ENCODE peak calls at places on chromosomes 11 and 22, in eight cellular contexts. One of them, this sample, is unnamed.

GRCh38 chr11:62419560-62420342 is 918 bp downstream of the SCGB1A1 start:
- DNase-seq in prostate gland: no peak
- DNase-seq in A673: peak; percentile 63
- DNase-seq in upper lobe of right lung: no peak
- DNase-seq in left ventricle myocardium inferior: no peak
- DNase-seq in cardiac muscle cell: no peak
- DNase-seq in breast epithelium: no peak
- DNase-seq in kidney: no peak
- DNase-seq in this sample: no peak

GRCh38 chr11:128146926-128147605 is 440.3 kb downstream of the ETS1 start:
- DNase-seq in prostate gland: peak; percentile 37
- DNase-seq in A673: no peak
- DNase-seq in upper lobe of right lung: no peak
- DNase-seq in left ventricle myocardium inferior: no peak
- DNase-seq in cardiac muscle cell: no peak
- DNase-seq in breast epithelium: no peak
- DNase-seq in kidney: no peak
- DNase-seq in this sample: no peak

GRCh38 chr11:19232910-19233503 is 7.7 kb downstream of the E2F8 start:
- DNase-seq in prostate gland: no peak
- DNase-seq in A673: no peak
- DNase-seq in upper lobe of right lung: no peak
- DNase-seq in left ventricle myocardium inferior: no peak
- DNase-seq in cardiac muscle cell: peak; percentile 76
- DNase-seq in breast epithelium: no peak
- DNase-seq in kidney: no peak
- DNase-seq in this sample: no peak

GRCh38 chr11:47443028-47443700 is 5.8 kb downstream of the RAPSN start:
- DNase-seq in prostate gland: no peak
- DNase-seq in A673: peak; percentile 50
- DNase-seq in upper lobe of right lung: no peak
- DNase-seq in left ventricle myocardium inferior: no peak
- DNase-seq in cardiac muscle cell: no peak
- DNase-seq in breast epithelium: no peak
- DNase-seq in kidney: no peak
- DNase-seq in this sample: no peak

GRCh38 chr22:31898911-31899310 is 45.4 kb upstream of the YWHAH start:
- DNase-seq in prostate gland: no peak
- DNase-seq in A673: no peak
- DNase-seq in upper lobe of right lung: no peak
- DNase-seq in left ventricle myocardium inferior: no peak
- DNase-seq in cardiac muscle cell: no peak
- DNase-seq in breast epithelium: no peak
- DNase-seq in kidney: no peak
- DNase-seq in this sample: no peak

GRCh38 chr22:26797910-26798309 is 140.5 kb downstream of the MIAT start:
- DNase-seq in prostate gland: no peak
- DNase-seq in A673: peak; percentile 53
- DNase-seq in upper lobe of right lung: no peak
- DNase-seq in left ventricle myocardium inferior: no peak
- DNase-seq in cardiac muscle cell: no peak
- DNase-seq in breast epithelium: no peak
- DNase-seq in kidney: no peak
- DNase-seq in this sample: no peak

GRCh38 chr11:22337571-22338464 is at the start of gene SLC17A6:
- DNase-seq in prostate gland: no peak
- DNase-seq in A673: peak; percentile 67
- DNase-seq in upper lobe of right lung: no peak
- DNase-seq in left ventricle myocardium inferior: no peak
- DNase-seq in cardiac muscle cell: peak; percentile 58
- DNase-seq in breast epithelium: no peak
- DNase-seq in kidney: no peak
- DNase-seq in this sample: peak; percentile 16

GRCh38 chr11:62030071-62030684 is 62.7 kb upstream of the FTH1 start:
- DNase-seq in prostate gland: no peak
- DNase-seq in A673: peak; percentile 63
- DNase-seq in upper lobe of right lung: no peak
- DNase-seq in left ventricle myocardium inferior: no peak
- DNase-seq in cardiac muscle cell: peak; percentile 43
- DNase-seq in breast epithelium: no peak
- DNase-seq in kidney: no peak
- DNase-seq in this sample: no peak

GRCh38 chr11:416757-417621 is 2.2 kb upstream of the SIGIRR start:
- DNase-seq in prostate gland: peak; percentile 48
- DNase-seq in A673: no peak
- DNase-seq in upper lobe of right lung: peak; percentile 89
- DNase-seq in left ventricle myocardium inferior: peak; percentile 66
- DNase-seq in cardiac muscle cell: peak; percentile 34
- DNase-seq in breast epithelium: no peak
- DNase-seq in kidney: peak; percentile 89
- DNase-seq in this sample: no peak

GRCh38 chr11:48098024-48098423 is 117.7 kb downstream of the PTPRJ start:
- DNase-seq in prostate gland: no peak
- DNase-seq in A673: no peak
- DNase-seq in upper lobe of right lung: no peak
- DNase-seq in left ventricle myocardium inferior: no peak
- DNase-seq in cardiac muscle cell: no peak
- DNase-seq in breast epithelium: no peak
- DNase-seq in kidney: no peak
- DNase-seq in this sample: no peak

GRCh38 chr11:123302751-123303195 is 107.7 kb upstream of the CLMP start:
- DNase-seq in prostate gland: no peak
- DNase-seq in A673: peak; percentile 77
- DNase-seq in upper lobe of right lung: no peak
- DNase-seq in left ventricle myocardium inferior: no peak
- DNase-seq in cardiac muscle cell: peak; percentile 56
- DNase-seq in breast epithelium: no peak
- DNase-seq in kidney: no peak
- DNase-seq in this sample: no peak

GRCh38 chr11:127226376-127226775 is 225.8 kb upstream of the KIRREL3 start:
- DNase-seq in prostate gland: no peak
- DNase-seq in A673: no peak
- DNase-seq in upper lobe of right lung: no peak
- DNase-seq in left ventricle myocardium inferior: no peak
- DNase-seq in cardiac muscle cell: no peak
- DNase-seq in breast epithelium: no peak
- DNase-seq in kidney: no peak
- DNase-seq in this sample: no peak

DNA sequence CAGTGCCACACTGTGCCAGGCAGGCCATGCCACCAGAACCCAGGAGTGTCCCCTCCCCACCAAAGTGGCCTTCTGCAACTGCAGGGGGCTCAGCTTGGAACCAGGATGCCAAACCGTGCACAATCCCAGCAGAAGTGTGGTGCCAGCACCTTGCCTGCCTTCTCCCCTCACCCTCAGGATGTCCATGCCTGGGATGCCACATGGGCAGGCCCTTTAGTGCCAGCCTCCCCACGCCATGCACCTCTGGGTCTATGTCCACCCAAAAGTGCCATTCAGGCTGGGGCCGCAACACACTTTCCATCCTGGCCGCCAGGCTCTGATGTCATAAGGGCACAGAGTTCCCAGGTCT is 8.7 kb upstream of the TBC1D22A start:
- DNase-seq in prostate gland: no peak
- DNase-seq in A673: no peak
- DNase-seq in upper lobe of right lung: no peak
- DNase-seq in left ventricle myocardium inferior: no peak
- DNase-seq in cardiac muscle cell: no peak
- DNase-seq in breast epithelium: no peak
- DNase-seq in kidney: no peak
- DNase-seq in this sample: no peak
- H3K4me1 ChIP-seq in prostate gland: no peaks in the 10 kb centered on the region
- H3K4me1 ChIP-seq in A673: peaks cover 7% of the 10 kb centered on the region
- H3K4me1 ChIP-seq in upper lobe of right lung: peaks cover 51% of the 10 kb centered on the region
- H3K4me1 ChIP-seq in left ventricle myocardium inferior: peaks cover 71% of the 10 kb centered on the region
- H3K4me1 ChIP-seq in cardiac muscle cell: peaks cover 8% of the 10 kb centered on the region
- H3K4me1 ChIP-seq in breast epithelium: peaks cover 6% of the 10 kb centered on the region
- H3K4me1 ChIP-seq in kidney: peaks cover 37% of the 10 kb centered on the region
- H3K4me1 ChIP-seq in this sample: peaks cover 3% of the 10 kb centered on the region

DNA sequence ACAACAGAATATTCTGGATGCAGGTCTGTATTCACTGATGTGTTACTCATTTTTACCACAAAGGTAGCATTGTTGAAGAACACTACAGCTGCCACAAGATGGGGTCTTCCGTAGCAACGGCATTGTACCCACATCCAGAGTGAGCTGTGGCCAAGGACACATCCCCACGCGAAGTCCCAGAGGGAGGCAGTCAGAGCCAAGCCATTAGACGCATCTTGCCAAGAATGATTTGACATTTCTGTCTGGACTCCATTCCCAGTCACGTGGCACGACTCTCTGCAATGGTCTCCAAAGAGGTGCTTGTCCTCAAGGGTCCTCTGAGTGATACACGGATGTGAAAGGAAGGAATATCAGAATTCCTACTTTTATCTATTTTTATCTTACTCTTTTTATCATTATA is 15.5 kb downstream of the OPCML start:
- DNase-seq in prostate gland: no peak
- DNase-seq in A673: no peak
- DNase-seq in upper lobe of right lung: no peak
- DNase-seq in left ventricle myocardium inferior: no peak
- DNase-seq in cardiac muscle cell: no peak
- DNase-seq in breast epithelium: no peak
- DNase-seq in kidney: no peak
- DNase-seq in this sample: no peak
- TF ChIP-seq CTCF in prostate gland: no peak
- TF ChIP-seq CTCF in A673: no peak
- TF ChIP-seq CTCF in upper lobe of right lung: no peak
- TF ChIP-seq CTCF in left ventricle myocardium inferior: no peak
- TF ChIP-seq CTCF in cardiac muscle cell: no peak
- TF ChIP-seq CTCF in breast epithelium: no peak
- TF ChIP-seq CTCF in kidney: no peak
- TF ChIP-seq CTCF in this sample: no peak

DNA sequence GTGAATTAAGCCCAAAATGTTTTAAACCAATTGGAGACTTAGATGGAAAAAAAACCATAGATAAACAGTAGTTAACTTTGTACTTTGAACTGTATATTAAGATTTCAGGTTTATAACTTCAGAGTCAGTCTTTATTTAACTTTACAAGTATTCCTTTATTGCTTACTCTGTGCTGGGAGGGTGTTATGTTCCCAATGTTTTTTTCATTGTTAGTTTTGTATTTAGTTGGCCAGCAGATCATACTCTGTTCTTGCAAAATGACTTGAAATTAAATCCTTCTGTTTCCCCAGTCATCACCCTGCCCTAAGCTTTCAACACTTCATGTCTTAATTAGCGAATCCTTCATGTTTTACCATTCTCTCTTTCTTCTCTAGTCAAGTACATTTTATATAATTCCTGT is 25.3 kb downstream of the SIK2 start:
- DNase-seq in prostate gland: no peak
- DNase-seq in A673: no peak
- DNase-seq in upper lobe of right lung: no peak
- DNase-seq in left ventricle myocardium inferior: no peak
- DNase-seq in cardiac muscle cell: peak; percentile 28
- DNase-seq in breast epithelium: no peak
- DNase-seq in kidney: no peak
- DNase-seq in this sample: no peak
- H3K4me1 ChIP-seq in prostate gland: peaks cover 6% of the 10 kb centered on the region
- H3K4me1 ChIP-seq in A673: peaks cover 22% of the 10 kb centered on the region
- H3K4me1 ChIP-seq in upper lobe of right lung: no peaks in the 10 kb centered on the region
- H3K4me1 ChIP-seq in left ventricle myocardium inferior: peaks cover 30% of the 10 kb centered on the region
- H3K4me1 ChIP-seq in cardiac muscle cell: peaks cover under 1% of the 10 kb centered on the region
- H3K4me1 ChIP-seq in breast epithelium: no peaks in the 10 kb centered on the region
- H3K4me1 ChIP-seq in kidney: peaks cover 15% of the 10 kb centered on the region
- H3K4me1 ChIP-seq in this sample: no peaks in the 10 kb centered on the region

GRCh38 chr22:22810018-22810427 is 77.6 kb upstream of the IGLL5 start:
- DNase-seq in prostate gland: no peak
- DNase-seq in A673: peak; percentile 30
- DNase-seq in upper lobe of right lung: peak; percentile 76
- DNase-seq in left ventricle myocardium inferior: peak; percentile 38
- DNase-seq in cardiac muscle cell: peak; percentile 45
- DNase-seq in breast epithelium: no peak
- DNase-seq in kidney: peak; percentile 72
- DNase-seq in this sample: peak; percentile 54
- TF ChIP-seq CTCF in prostate gland: peak; percentile 43
- TF ChIP-seq CTCF in A673: peak; percentile 68
- TF ChIP-seq CTCF in upper lobe of right lung: peak; percentile 88
- TF ChIP-seq CTCF in left ventricle myocardium inferior: peak; percentile 84
- TF ChIP-seq CTCF in cardiac muscle cell: peak; percentile 72
- TF ChIP-seq CTCF in breast epithelium: no peak
- TF ChIP-seq CTCF in kidney: peak; percentile 17
- TF ChIP-seq CTCF in this sample: peak; percentile 53

DNA sequence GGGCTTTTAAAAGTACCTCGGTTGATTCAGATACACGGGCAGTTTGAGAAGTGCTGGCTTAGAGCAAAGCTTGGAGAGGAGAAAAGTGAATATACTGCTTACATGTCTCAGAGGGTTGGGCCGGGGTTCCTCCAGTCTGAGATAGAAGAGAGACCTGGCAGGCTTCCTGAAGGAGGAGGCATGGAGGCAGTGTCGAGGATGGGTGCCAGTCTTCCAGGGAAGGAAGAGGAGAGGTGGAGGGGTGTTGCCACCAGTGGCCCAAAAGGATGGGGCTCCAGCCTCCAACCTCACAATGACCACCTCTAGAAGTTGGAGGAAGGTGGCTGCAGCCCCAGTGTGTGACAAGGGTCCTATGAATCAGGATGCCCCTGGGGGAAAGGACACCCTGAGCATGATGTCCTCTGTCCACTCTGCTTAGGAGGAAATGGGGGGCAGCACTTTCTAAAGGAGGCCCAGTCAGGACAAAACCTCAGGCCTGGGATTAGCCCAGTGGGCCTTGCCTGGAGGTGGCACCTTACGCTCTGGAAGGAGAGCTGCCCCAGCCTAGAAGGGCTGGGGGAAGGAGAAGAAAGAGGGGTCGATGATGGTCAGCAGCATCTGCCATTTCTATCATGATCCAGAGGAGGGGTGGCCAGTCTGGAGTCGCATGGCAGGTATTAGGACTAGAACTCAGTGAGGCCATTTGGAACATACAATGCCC is 65.2 kb downstream of the CD82 start:
- DNase-seq in prostate gland: peak; percentile 2
- DNase-seq in A673: no peak
- DNase-seq in upper lobe of right lung: peak; percentile 41
- DNase-seq in left ventricle myocardium inferior: no peak
- DNase-seq in cardiac muscle cell: no peak
- DNase-seq in breast epithelium: no peak
- DNase-seq in kidney: peak; percentile 25
- DNase-seq in this sample: peak; percentile 10
- H3K4me1 ChIP-seq in prostate gland: no peaks in the 10 kb centered on the region
- H3K4me1 ChIP-seq in A673: peaks cover 9% of the 10 kb centered on the region
- H3K4me1 ChIP-seq in upper lobe of right lung: peaks cover 31% of the 10 kb centered on the region
- H3K4me1 ChIP-seq in left ventricle myocardium inferior: peaks cover 71% of the 10 kb centered on the region
- H3K4me1 ChIP-seq in cardiac muscle cell: peaks cover 17% of the 10 kb centered on the region
- H3K4me1 ChIP-seq in breast epithelium: peaks cover 12% of the 10 kb centered on the region
- H3K4me1 ChIP-seq in kidney: no peaks in the 10 kb centered on the region
- H3K4me1 ChIP-seq in this sample: no peaks in the 10 kb centered on the region

DNA sequence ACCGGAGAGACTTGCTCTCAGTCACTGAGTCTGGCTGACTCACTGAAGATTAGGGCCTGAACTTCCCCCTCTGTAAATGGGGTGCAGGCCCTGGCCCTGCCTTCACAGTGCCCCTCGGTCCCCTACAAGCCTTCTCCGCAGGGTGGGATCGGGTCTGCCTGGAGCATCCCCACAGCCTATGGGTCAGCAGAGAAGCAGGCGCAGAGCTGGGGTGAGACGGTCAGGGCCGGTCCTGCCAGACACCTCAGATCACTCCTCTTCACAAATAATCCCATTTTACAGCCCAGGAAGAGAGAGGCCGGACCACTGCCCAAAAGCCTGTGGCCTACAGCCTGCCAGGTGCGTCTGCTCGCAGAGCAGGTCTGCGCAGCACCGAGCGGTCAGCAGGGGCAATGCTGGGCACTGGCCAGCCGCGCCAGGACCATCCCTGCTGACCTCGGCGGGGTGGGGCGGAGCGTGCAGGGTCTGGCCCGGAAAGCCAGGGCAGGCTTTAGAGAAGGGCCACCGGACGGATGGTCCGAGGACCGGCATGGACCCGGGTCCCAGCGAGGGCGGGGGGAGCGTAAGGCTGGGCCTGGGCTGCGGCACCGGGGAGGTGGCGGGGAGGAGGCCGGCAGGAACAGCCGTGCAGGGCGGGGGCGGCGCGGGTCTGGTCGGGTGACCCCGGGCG is 518 bp upstream of the SEPTIN5 start:
- DNase-seq in prostate gland: no peak
- DNase-seq in A673: no peak
- DNase-seq in upper lobe of right lung: no peak
- DNase-seq in left ventricle myocardium inferior: peak; percentile 12
- DNase-seq in cardiac muscle cell: no peak
- DNase-seq in breast epithelium: no peak
- DNase-seq in kidney: no peak
- DNase-seq in this sample: no peak
- TF ChIP-seq CTCF in prostate gland: no peak
- TF ChIP-seq CTCF in A673: no peak
- TF ChIP-seq CTCF in upper lobe of right lung: no peak
- TF ChIP-seq CTCF in left ventricle myocardium inferior: no peak
- TF ChIP-seq CTCF in cardiac muscle cell: no peak
- TF ChIP-seq CTCF in breast epithelium: no peak
- TF ChIP-seq CTCF in kidney: no peak
- TF ChIP-seq CTCF in this sample: no peak